ENCODE peak calls at places on chromosomes 7 and 10, in five cellular contexts. U, F, X, W and H are unnamed samples.

GRCh38 chr7:153006452-153006851 is 246.9 kb downstream of the ACTR3B start:
- DNase-seq in X (no peak), F (no peak), U (no peak), W (no peak), H (no peak)

GRCh38 chr7:113464096-113464855 is 345.9 kb upstream of the SMIM30 start:
- DNase-seq in F (no peak), U (no peak), W (no peak), X (no peak), H (no peak)

GRCh38 chr7:16353226-16353625 is 68.1 kb downstream of the CRPPA start:
- DNase-seq in U (no peak), F (no peak), X (no peak), W (no peak), H (no peak)

GRCh38 chr7:71559214-71559613 is 427.3 kb downstream of the GALNT17 start:
- DNase-seq in X (no peak), U (no peak), W (no peak), F (no peak), H (no peak)

GRCh38 chr10:127315888-127316287 is 119.5 kb upstream of the INSYN2A start:
- DNase-seq in F (no peak), X (no peak), W (no peak), U (no peak), H (no peak)

GRCh38 chr7:43879477-43879876 is 10.2 kb upstream of the MRPS24 start:
- DNase-seq in U (no peak), F (no peak), W (no peak), X (no peak), H (no peak)

GRCh38 chr7:39829028-39829427 is 121.0 kb upstream of the CDK13 start:
- DNase-seq in W (no peak), U (no peak), F (no peak), X (no peak), H (no peak)

GRCh38 chr7:158329686-158330085 is 257.9 kb downstream of the PTPRN2 start:
- DNase-seq in X (no peak), F (no peak), W (no peak), U (no peak), H (no peak)

GRCh38 chr10:31706921-31707571 is 221.6 kb downstream of the ARHGAP12 start:
- DNase-seq in W (peak; percentile 14), U (no peak), F (no peak), X (peak; percentile 46), H (no peak)

GRCh38 chr10:15427836-15428414 is 56.8 kb upstream of the FAM171A1 start:
- DNase-seq in F (no peak), X (no peak), W (no peak), U (no peak), H (no peak)

GRCh38 chr10:114403545-114404161 is 649 bp downstream of the AFAP1L2 start:
- DNase-seq in W (peak; percentile 25), X (no peak), F (peak; percentile 66), U (no peak), H (peak; percentile 56)

GRCh38 chr10:100888957-100889356 is 23.8 kb upstream of the SLF2 start:
- DNase-seq in W (no peak), X (no peak), F (no peak), U (no peak), H (no peak)

GRCh38 chr7:55026086-55026790 is 7.4 kb downstream of the EGFR start:
- DNase-seq in W (no peak), U (no peak), X (no peak), F (no peak), H (no peak)

GRCh38 chr10:77249901-77250459 is 387.6 kb downstream of the KCNMA1 start:
- DNase-seq in W (no peak), U (no peak), F (no peak), X (no peak), H (no peak)

GRCh38 chr7:18638594-18639452 is 143.3 kb downstream of the HDAC9 start:
- DNase-seq in F (no peak), W (no peak), X (no peak), U (no peak), H (no peak)

GRCh38 chr10:94194256-94194655 is 168.5 kb downstream of the NOC3L start:
- DNase-seq in X (no peak), U (no peak), W (no peak), F (no peak), H (no peak)

GRCh38 chr10:72379062-72379461 is 24.3 kb upstream of the DNAJB12 start:
- DNase-seq in X (no peak), W (no peak), U (no peak), F (no peak), H (no peak)

GRCh38 chr7:99126921-99127553 is 16.9 kb downstream of the SMURF1 start:
- DNase-seq in F (no peak), X (no peak), W (no peak), U (no peak), H (no peak)

GRCh38 chr10:88346151-88346977 is 236.8 kb downstream of the RNLS start:
- DNase-seq in X (no peak), U (no peak), F (no peak), W (no peak), H (no peak)

GRCh38 chr7:25846722-25847121 is 305.3 kb upstream of the NFE2L3 start:
- DNase-seq in X (peak; percentile 59), F (no peak), W (no peak), U (no peak), H (no peak)

GRCh38 chr7:125061776-125062397 is 132.3 kb upstream of the POT1 start:
- DNase-seq in W (peak; percentile 22), X (no peak), F (no peak), U (no peak), H (no peak)

GRCh38 chr10:131742371-131743000 is 158.3 kb upstream of the PPP2R2D start:
- DNase-seq in X (no peak), U (no peak), F (no peak), W (no peak), H (no peak)

GRCh38 chr10:106396192-106396591 is 768.3 kb downstream of the SORCS1 start:
- DNase-seq in U (no peak), W (no peak), X (no peak), F (no peak), H (no peak)

GRCh38 chr10:106399112-106399511 is 765.4 kb downstream of the SORCS1 start:
- DNase-seq in X (no peak), W (no peak), F (no peak), U (no peak), H (no peak)

GRCh38 chr10:106402455-106402854 is 762.1 kb downstream of the SORCS1 start:
- DNase-seq in W (no peak), U (no peak), F (no peak), X (no peak), H (no peak)

GRCh38 chr10:106401967-106402366 is 762.5 kb downstream of the SORCS1 start:
- DNase-seq in W (no peak), U (no peak), X (no peak), F (no peak), H (no peak)

GRCh38 chr10:106401161-106401560 is 763.3 kb downstream of the SORCS1 start:
- DNase-seq in F (no peak), X (no peak), U (no peak), W (no peak), H (no peak)
- TF ChIP-seq CTCF in F (peak; percentile 17), X (no peak), U (no peak), W (no peak), H (no peak)

DNA sequence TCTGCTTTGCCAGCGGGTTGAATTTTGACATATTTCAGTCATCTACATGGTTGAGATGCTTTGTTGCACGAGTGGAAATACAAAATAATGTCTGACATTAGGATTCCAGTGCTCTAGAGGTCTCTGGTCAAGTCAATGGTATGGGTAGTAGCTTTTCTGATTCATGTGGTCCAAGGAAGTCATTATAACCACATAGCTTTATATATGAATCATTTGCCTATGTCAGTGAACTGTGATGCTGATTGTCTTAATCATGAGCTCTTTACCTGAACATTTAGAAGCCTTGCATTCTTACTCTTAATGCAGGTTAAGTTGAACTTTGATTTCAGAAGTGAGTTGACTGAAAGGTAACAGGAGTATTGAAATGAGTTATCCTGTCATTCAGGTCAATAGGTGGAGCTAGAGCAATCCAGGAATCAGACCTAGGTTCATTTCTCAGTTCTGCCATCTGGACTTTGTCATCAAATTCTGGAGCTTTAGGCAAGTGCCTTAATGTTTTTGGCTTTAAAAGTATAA is 3.3 kb downstream of the MAPK8 start:
- DNase-seq in W (no peak), U (peak; percentile 23), X (no peak), F (no peak), H (no peak)
- TF ChIP-seq CTCF in W (peak; percentile 54), U (peak; percentile 39), X (no peak), F (no peak), H (no peak)

GRCh38 chr7:131487217-131487616 is 69.2 kb downstream of the PODXL start:
- DNase-seq in W (no peak), U (no peak), F (no peak), X (no peak), H (no peak)

GRCh38 chr7:131489881-131490280 is 66.5 kb downstream of the PODXL start:
- DNase-seq in W (no peak), U (no peak), X (no peak), F (no peak), H (no peak)

GRCh38 chr7:131489196-131489595 is 67.2 kb downstream of the PODXL start:
- DNase-seq in X (no peak), F (no peak), U (no peak), W (no peak), H (no peak)

GRCh38 chr7:131486346-131486745 is 70.1 kb downstream of the PODXL start:
- DNase-seq in W (no peak), U (no peak), X (no peak), F (no peak), H (no peak)

DNA sequence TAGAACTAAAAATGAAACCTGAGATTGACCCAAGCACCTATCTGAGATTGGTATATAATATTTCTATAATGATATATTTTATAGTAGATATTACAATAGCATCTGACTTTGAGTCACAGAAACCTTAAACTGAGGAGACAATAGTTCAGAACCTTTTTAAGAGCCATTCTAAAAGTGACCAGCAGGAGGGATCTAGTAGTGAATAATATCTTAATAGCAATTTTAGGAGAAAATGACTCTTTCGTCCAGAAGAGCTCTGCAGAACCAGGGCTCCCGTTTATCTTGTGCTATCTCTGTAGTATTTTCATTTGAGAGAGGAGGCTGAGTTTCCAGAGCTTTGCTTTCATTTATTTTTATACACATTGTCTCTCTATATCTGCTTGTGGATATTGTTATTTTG is 68.1 kb downstream of the PODXL start:
- DNase-seq in U (no peak), F (no peak), W (no peak), X (no peak), H (no peak)
- TF ChIP-seq CTCF in U (peak; percentile 33), F (no peak), W (no peak), X (no peak), H (no peak)

DNA sequence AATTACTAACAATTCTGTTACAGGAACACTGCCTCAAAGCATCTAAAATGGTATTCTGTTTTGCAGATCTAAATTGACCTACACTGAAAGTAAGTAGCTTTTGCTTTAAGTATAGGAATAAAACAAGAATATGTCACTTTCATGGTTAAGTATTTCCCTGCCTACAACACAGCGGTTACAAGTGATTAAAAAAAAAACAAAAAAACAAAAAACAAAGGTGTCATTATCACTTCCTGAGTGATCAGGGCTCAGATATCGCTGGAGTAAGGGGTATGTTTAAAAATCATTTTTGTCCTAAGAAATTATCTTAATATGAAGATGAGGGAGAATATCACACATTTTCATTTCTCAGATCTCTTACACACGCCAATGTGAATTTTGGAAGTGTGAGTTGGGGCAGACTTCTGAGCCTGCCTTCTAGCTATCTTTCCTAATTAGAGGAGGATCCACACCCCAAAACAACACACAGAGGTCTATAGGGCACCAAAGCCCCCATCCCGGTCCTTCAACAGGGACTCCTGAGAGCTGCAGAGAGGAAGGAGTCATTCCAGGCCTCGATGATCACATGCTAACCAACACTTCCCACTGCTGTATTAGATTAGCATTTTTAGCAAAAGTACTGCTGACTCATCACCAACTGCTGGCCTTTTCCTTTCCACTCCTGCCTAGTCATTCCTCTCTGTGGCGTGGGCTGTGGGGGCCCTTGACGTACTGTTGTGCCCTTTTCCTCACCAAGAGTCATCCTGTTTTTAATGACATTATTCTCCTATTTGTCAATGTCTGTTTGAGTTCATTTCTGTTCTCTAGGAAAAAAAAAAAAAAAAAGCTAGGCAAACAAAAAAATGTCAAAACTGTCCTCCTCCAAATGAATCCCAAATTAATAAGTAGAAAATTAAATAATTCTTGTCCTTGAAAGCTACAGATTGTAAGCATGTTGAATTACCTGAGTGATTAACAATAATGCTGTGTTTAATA is 31.2 kb downstream of the PRTFDC1 start:
- DNase-seq in U (no peak), W (no peak), X (peak; percentile 39), F (no peak), H (no peak)
- TF ChIP-seq CTCF in U (no peak), W (no peak), X (no peak), F (no peak), H (no peak)